ENCODE peak calls at places on chromosomes 2 and 18, in six cellular contexts. V is body of pancreas, P is Peyer's patch, O is heart left ventricle, F is uterus, Q is spleen. S is an unnamed sample.

GRCh38 chr2:112626604-112627059 is 19.1 kb upstream of the SLC20A1 start:
- DNase-seq in V (peak), P (peak), O (peak), F (peak), Q (peak), S (peak)

GRCh38 chr2:40113997-40114396 is 334.9 kb upstream of the THUMPD2 start:
- DNase-seq in V (no peak), P (no peak), O (no peak), F (no peak), Q (no peak), S (no peak)

GRCh38 chr2:147449323-147450080 is 395.3 kb upstream of the ACVR2A start:
- DNase-seq in V (no peak), P (no peak), O (no peak), F (no peak), Q (no peak), S (no peak)

GRCh38 chr2:97740590-97741182 is 27.3 kb downstream of the ZAP70 start:
- DNase-seq in V (peak), P (peak), O (peak), F (no peak), Q (peak), S (no peak)

GRCh38 chr2:120379916-120380893 is 34.3 kb downstream of the INHBB start:
- DNase-seq in V (peak), P (no peak), O (no peak), F (no peak), Q (no peak), S (no peak)

GRCh38 chr18:5868218-5868904 is 27.0 kb downstream of the TMEM200C start:
- DNase-seq in V (peak), P (no peak), O (peak), F (peak), Q (no peak), S (peak)

GRCh38 chr18:55287935-55288868 is 299.8 kb downstream of the TCF4 start:
- DNase-seq in V (no peak), P (no peak), O (no peak), F (no peak), Q (no peak), S (no peak)

GRCh38 chr2:63053235-63053888 is 2.7 kb downstream of the OTX1 start:
- DNase-seq in V (no peak), P (no peak), O (no peak), F (no peak), Q (no peak), S (no peak)

GRCh38 chr2:157194097-157194688 is 63.3 kb upstream of the GALNT5 start:
- DNase-seq in V (peak), P (no peak), O (no peak), F (no peak), Q (no peak), S (no peak)

GRCh38 chr2:38146302-38146916 is 70.5 kb upstream of the CYP1B1 start:
- DNase-seq in V (peak), P (no peak), O (peak), F (peak), Q (no peak), S (peak)

GRCh38 chr2:121888189-121888557 is 132.7 kb downstream of the TSN start:
- DNase-seq in V (no peak), P (no peak), O (no peak), F (no peak), Q (no peak), S (no peak)

GRCh38 chr2:148253716-148254115 is 232.8 kb downstream of the MBD5 start:
- DNase-seq in V (no peak), P (no peak), O (no peak), F (no peak), Q (peak), S (no peak)

GRCh38 chr18:76708036-76708726 is 114.2 kb upstream of the ZNF236 start:
- DNase-seq in V (no peak), P (no peak), O (no peak), F (no peak), Q (no peak), S (no peak)

GRCh38 chr2:62741954-62742722 is 36.6 kb downstream of the EHBP1 start:
- DNase-seq in V (no peak), P (no peak), O (no peak), F (no peak), Q (no peak), S (no peak)

GRCh38 chr2:227205701-227206100 is 41.3 kb downstream of the COL4A3 start:
- DNase-seq in V (no peak), P (no peak), O (no peak), F (no peak), Q (no peak), S (no peak)

DNA sequence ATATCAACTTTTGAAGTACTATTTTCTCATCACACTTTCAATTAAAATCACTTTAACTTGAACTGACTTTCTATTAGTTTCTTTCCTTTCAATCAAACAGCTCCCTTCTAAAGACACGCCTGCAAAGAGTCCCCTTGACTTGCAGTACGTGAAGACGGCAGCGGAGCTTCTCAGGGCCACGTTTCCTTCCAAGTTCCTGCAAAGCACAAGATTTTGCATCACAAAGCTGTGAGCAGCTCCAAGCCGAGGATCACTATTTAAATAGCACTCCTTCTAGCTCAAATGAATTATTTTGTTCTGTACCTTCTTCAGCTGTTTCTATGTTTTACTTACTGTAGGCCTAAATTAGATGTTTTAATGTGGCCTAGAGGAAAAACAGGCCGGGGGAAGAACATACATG is 30.8 kb downstream of the SH3YL1 start:
- DNase-seq in V (no peak), P (no peak), O (no peak), F (no peak), Q (no peak), S (no peak)
- TF ChIP-seq POLR2A in V (no peak), P (no peak), O (no peak), F (no peak), Q (no peak), S (no peak)

GRCh38 chr2:240131941-240132650 is 4.0 kb downstream of the COPS9 start:
- DNase-seq in V (no peak), P (peak), O (no peak), F (no peak), Q (peak), S (no peak)
- H3K27ac ChIP-seq in V (no peak), P (no peak), O (no peak), F (no peak), Q (no peak), S (no peak)

GRCh38 chr2:72361042-72361441 is 213.4 kb upstream of the CYP26B1 start:
- DNase-seq in V (no peak), P (no peak), O (no peak), F (no peak), Q (no peak), S (no peak)
- H3K4me3 ChIP-seq in V (no peak), P (no peak), O (no peak), F (no peak), Q (no peak), S (no peak)

DNA sequence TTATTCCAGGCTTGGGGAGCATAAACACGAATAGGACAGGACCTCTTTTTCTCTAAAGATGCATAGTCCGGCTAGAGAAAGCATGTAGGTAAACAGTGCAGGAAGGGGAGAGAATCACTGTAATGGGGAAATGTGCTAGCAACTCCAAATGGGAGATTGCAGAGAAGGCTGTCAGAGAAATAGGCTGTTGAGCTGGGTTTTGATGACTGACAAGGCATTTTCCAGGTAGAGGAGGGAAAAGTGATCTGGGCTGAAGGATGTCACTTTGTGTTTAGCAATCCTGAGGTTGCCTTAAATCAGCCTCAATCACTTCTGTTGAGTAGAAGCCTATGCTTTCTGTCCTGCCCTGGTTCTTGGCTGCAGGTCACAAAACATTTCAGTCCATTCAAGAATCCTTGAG is 242.0 kb upstream of the MEIS1 start:
- DNase-seq in V (no peak), P (no peak), O (no peak), F (no peak), Q (no peak), S (no peak)
- TF ChIP-seq POLR2A in V (no peak), P (no peak), O (no peak), F (no peak), Q (no peak), S (no peak)

S was measured in ovary.